ENCODE peak calls at places on chromosomes 1 and 21, in four cellular contexts. T is PC-3, B is heart left ventricle, X is fibroblast of pulmonary artery. L is an unnamed sample.

GRCh38 chr1:64891440-64891815 is 74.9 kb downstream of the JAK1 start:
- DNase-seq in T (no peak), B (no peak), X (peak), L (no peak)

GRCh38 chr1:25091671-25092070 is 140.6 kb downstream of the SYF2 start:
- DNase-seq in T (no peak), B (no peak), X (no peak), L (no peak)

GRCh38 chr1:49416758-49417157 is 607.0 kb downstream of the AGBL4 start:
- DNase-seq in T (peak), B (no peak), X (no peak), L (no peak)

GRCh38 chr1:12215562-12215961 is 14.3 kb upstream of the VPS13D start:
- DNase-seq in T (no peak), B (no peak), X (no peak), L (no peak)

GRCh38 chr1:89524369-89525168 is at the start of gene LRRC8B:
- DNase-seq in T (peak), B (peak), X (peak), L (peak)

GRCh38 chr1:52944566-52944965 is 17.5 kb downstream of the SCP2 start:
- DNase-seq in T (no peak), B (no peak), X (no peak), L (no peak)

GRCh38 chr1:41387667-41388091 is 26.4 kb downstream of the FOXO6 start:
- DNase-seq in T (peak), B (peak), X (peak), L (no peak)

GRCh38 chr1:202343652-202344349 is 2.1 kb upstream of the UBE2T start:
- DNase-seq in T (peak), B (no peak), X (peak), L (no peak)

GRCh38 chr21:15291621-15292266 is 226.9 kb upstream of the NRIP1 start:
- DNase-seq in T (peak), B (no peak), X (no peak), L (no peak)

GRCh38 chr1:228968841-228969606 is 233.7 kb downstream of the RHOU start:
- DNase-seq in T (no peak), B (no peak), X (no peak), L (no peak)

GRCh38 chr1:201739492-201740085 is 89.4 kb upstream of the IPO9 start:
- DNase-seq in T (peak), B (peak), X (peak), L (peak)

GRCh38 chr1:47438321-47439150 is 692 bp downstream of the FOXD2 start:
- DNase-seq in T (no peak), B (no peak), X (no peak), L (no peak)

GRCh38 chr1:152182942-152183341 is 23.9 kb upstream of the RPTN start:
- DNase-seq in T (peak), B (no peak), X (peak), L (no peak)

GRCh38 chr1:2134604-2135307 is 59.8 kb downstream of the FAAP20 start:
- DNase-seq in T (no peak), B (no peak), X (no peak), L (no peak)

GRCh38 chr1:19006837-19007271 is 50.4 kb upstream of the IFFO2 start:
- DNase-seq in T (no peak), B (no peak), X (no peak), L (peak)

GRCh38 chr21:29215709-29216108 is 83.0 kb upstream of the BACH1 start:
- DNase-seq in T (no peak), B (no peak), X (no peak), L (no peak)

GRCh38 chr1:244271909-244272308 is 179.8 kb downstream of the ADSS2 start:
- DNase-seq in T (no peak), B (no peak), X (no peak), L (peak)

GRCh38 chr1:147580200-147580557 is 38.9 kb downstream of the BCL9 start:
- DNase-seq in T (peak), B (no peak), X (peak), L (no peak)

GRCh38 chr1:27526569-27527222 is 36.7 kb upstream of the WASF2 start:
- DNase-seq in T (no peak), B (no peak), X (no peak), L (no peak)

GRCh38 chr1:8862528-8862927 is 16.0 kb downstream of the ENO1 start:
- DNase-seq in T (peak), B (no peak), X (no peak), L (no peak)

DNA sequence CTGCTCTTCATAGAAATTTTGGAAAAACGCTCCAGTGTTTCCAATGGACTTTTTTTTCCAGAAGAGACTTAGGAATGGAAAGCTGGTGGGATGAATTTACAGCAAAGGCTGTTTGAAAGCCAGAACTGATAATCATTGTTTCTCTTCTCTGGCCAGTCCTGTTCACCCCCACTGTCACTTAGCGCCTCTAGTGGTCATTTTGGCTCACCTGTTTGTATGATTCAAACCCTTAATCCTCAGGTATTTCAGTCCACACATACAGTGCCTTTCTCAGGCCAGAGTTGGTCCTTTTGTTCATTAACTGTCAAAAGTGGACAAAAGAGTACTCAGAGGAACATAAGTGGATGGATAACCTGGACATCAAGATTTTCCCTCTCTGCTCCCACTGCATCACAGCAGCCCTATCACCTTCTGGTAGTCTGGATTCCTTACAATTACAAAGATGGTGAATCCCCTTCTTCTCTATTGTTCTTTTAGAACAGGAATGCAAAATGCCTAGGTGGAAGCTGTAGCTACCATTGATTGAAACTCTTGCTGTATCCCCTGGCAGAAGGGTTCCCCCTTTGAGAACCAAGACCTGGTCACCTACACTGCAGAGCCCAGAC is 177.6 kb upstream of the OLFM3 start:
- DNase-seq in T (peak), B (no peak), X (no peak), L (no peak)
- TF ChIP-seq CTCF in T (peak), B (no peak), X (no peak), L (peak)

GRCh38 chr1:157624471-157624870 is 26.6 kb upstream of the FCRL4 start:
- DNase-seq in T (no peak), B (no peak), X (no peak), L (no peak)

GRCh38 chr1:157622471-157622870 is 24.6 kb upstream of the FCRL4 start:
- DNase-seq in T (no peak), B (no peak), X (no peak), L (no peak)

GRCh38 chr1:157628773-157629172 is 30.9 kb upstream of the FCRL4 start:
- DNase-seq in T (no peak), B (no peak), X (no peak), L (no peak)

GRCh38 chr1:157626099-157626498 is 28.2 kb upstream of the FCRL4 start:
- DNase-seq in T (peak), B (no peak), X (no peak), L (no peak)
- TF ChIP-seq CTCF in T (peak), B (no peak), X (no peak), L (no peak)

DNA sequence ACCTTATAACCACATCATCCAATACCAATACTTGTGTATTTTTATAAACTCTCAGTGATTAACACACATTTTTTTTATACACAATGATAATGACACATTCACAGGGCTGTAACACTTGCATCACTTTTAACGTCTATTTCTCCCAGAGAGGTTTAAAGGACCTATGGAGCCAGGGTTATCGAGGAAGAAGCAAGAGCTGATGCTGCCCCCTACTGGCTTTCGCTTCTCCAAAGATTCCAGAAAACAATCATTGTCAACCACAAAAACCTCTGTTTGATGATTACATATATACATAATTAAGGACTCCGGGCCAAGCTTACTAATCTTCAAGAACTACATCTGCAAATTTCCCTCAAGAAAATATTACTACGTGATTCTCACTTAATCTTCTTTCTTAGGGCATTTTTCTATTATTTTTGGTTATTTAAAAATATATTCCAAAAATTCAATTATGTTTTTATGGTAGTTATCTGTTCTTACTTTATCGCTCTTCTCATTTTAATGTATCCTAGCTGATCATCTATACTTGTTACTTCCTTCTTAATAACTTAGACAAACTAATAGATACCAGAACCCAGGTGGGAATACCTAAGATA is 214.5 kb downstream of the VAV3 start:
- DNase-seq in T (peak), B (peak), X (peak), L (no peak)
- TF ChIP-seq CTCF in T (peak), B (peak), X (peak), L (peak)

GRCh38 chr21:20443558-20444155 is 554.6 kb upstream of the NCAM2 start:
- DNase-seq in T (peak), B (no peak), X (no peak), L (no peak)
- TF ChIP-seq CTCF in T (peak), B (peak), X (peak), L (peak)

GRCh38 chr1:175824079-175824478 is 80.7 kb upstream of the TNR start:
- DNase-seq in T (peak), B (peak), X (no peak), L (no peak)
- TF ChIP-seq CTCF in T (peak), B (peak), X (peak), L (peak)

L was measured in type B pancreatic cell.